ENCODE peak calls at places on chromosomes 12 and 14, in four cellular contexts. One of them, this sample, is unnamed.

GRCh38 chr14:99351166-99352007 is 79.4 kb upstream of the BCL11B start:
- DNase-seq in WERI-Rb-1: no peak
- DNase-seq in spleen: no peak
- DNase-seq in Panc1: no peak
- DNase-seq in this sample: no peak

GRCh38 chr12:15698377-15698867 is 90.8 kb downstream of the EPS8 start:
- DNase-seq in WERI-Rb-1: no peak
- DNase-seq in spleen: no peak
- DNase-seq in Panc1: no peak
- DNase-seq in this sample: no peak

GRCh38 chr12:51752490-51752889 is 96.0 kb downstream of the FIGNL2 start:
- DNase-seq in WERI-Rb-1: peak; percentile 18
- DNase-seq in spleen: no peak
- DNase-seq in Panc1: no peak
- DNase-seq in this sample: no peak

GRCh38 chr12:24798335-24798734 is 150.6 kb downstream of the BCAT1 start:
- DNase-seq in WERI-Rb-1: no peak
- DNase-seq in spleen: no peak
- DNase-seq in Panc1: no peak
- DNase-seq in this sample: peak; percentile 64

GRCh38 chr12:64938179-64938578 is 113.7 kb downstream of the TBC1D30 start:
- DNase-seq in WERI-Rb-1: no peak
- DNase-seq in spleen: no peak
- DNase-seq in Panc1: no peak
- DNase-seq in this sample: no peak

GRCh38 chr12:89529738-89530137 is 3.9 kb upstream of the POC1B start:
- DNase-seq in WERI-Rb-1: no peak
- DNase-seq in spleen: no peak
- DNase-seq in Panc1: peak; percentile 41
- DNase-seq in this sample: no peak

GRCh38 chr12:1935700-1936378 is 17.4 kb upstream of the CACNA2D4 start:
- DNase-seq in WERI-Rb-1: no peak
- DNase-seq in spleen: no peak
- DNase-seq in Panc1: no peak
- DNase-seq in this sample: no peak

GRCh38 chr14:37889087-37889486 is 293.7 kb downstream of the TTC6 start:
- DNase-seq in WERI-Rb-1: no peak
- DNase-seq in spleen: no peak
- DNase-seq in Panc1: no peak
- DNase-seq in this sample: no peak

GRCh38 chr12:106080786-106081185 is 58.0 kb downstream of the NUAK1 start:
- DNase-seq in WERI-Rb-1: no peak
- DNase-seq in spleen: no peak
- DNase-seq in Panc1: no peak
- DNase-seq in this sample: no peak

GRCh38 chr14:28754209-28754985 is 12.2 kb upstream of the FOXG1 start:
- DNase-seq in WERI-Rb-1: peak; percentile 43
- DNase-seq in spleen: no peak
- DNase-seq in Panc1: peak; percentile 12
- DNase-seq in this sample: peak; percentile 12
- H3K4me3 ChIP-seq in WERI-Rb-1: no peak overlapping the region
- H3K4me3 ChIP-seq in spleen: no peak overlapping the region
- H3K4me3 ChIP-seq in Panc1: no peak overlapping the region
- H3K4me3 ChIP-seq in this sample: no peak overlapping the region

GRCh38 chr12:19183121-19183838 is 53.7 kb downstream of the PLEKHA5 start:
- DNase-seq in WERI-Rb-1: no peak
- DNase-seq in spleen: no peak
- DNase-seq in Panc1: no peak
- DNase-seq in this sample: no peak
- TF ChIP-seq CTCF in WERI-Rb-1: no peak
- TF ChIP-seq CTCF in spleen: no peak
- TF ChIP-seq CTCF in Panc1: peak; percentile 20
- TF ChIP-seq CTCF in this sample: no peak

GRCh38 chr12:104719700-104720345 is 238.3 kb downstream of the SLC41A2 start:
- DNase-seq in WERI-Rb-1: no peak
- DNase-seq in spleen: peak; percentile 81
- DNase-seq in Panc1: no peak
- DNase-seq in this sample: no peak
- H3K4me3 ChIP-seq in WERI-Rb-1: no peak overlapping the region
- H3K4me3 ChIP-seq in spleen: peak overlapping the region; percentile 42
- H3K4me3 ChIP-seq in Panc1: no peak overlapping the region
- H3K4me3 ChIP-seq in this sample: no peak overlapping the region

GRCh38 chr14:61941421-61941805 is 179.2 kb downstream of the SNAPC1 start:
- DNase-seq in WERI-Rb-1: no peak
- DNase-seq in spleen: no peak
- DNase-seq in Panc1: no peak
- DNase-seq in this sample: no peak
- TF ChIP-seq CTCF in WERI-Rb-1: no peak
- TF ChIP-seq CTCF in spleen: no peak
- TF ChIP-seq CTCF in Panc1: no peak
- TF ChIP-seq CTCF in this sample: no peak

GRCh38 chr12:114670257-114670955 is 13.6 kb downstream of the TBX3 start:
- DNase-seq in WERI-Rb-1: no peak
- DNase-seq in spleen: no peak
- DNase-seq in Panc1: no peak
- DNase-seq in this sample: no peak

GRCh38 chr12:114668151-114668891 is 15.7 kb downstream of the TBX3 start:
- DNase-seq in WERI-Rb-1: peak; percentile 74
- DNase-seq in spleen: peak; percentile 76
- DNase-seq in Panc1: no peak
- DNase-seq in this sample: no peak

GRCh38 chr12:114671321-114671663 is 12.7 kb downstream of the TBX3 start:
- DNase-seq in WERI-Rb-1: no peak
- DNase-seq in spleen: no peak
- DNase-seq in Panc1: no peak
- DNase-seq in this sample: no peak

GRCh38 chr12:114668905-114669304 is 15.1 kb downstream of the TBX3 start:
- DNase-seq in WERI-Rb-1: no peak
- DNase-seq in spleen: no peak
- DNase-seq in Panc1: no peak
- DNase-seq in this sample: no peak

DNA sequence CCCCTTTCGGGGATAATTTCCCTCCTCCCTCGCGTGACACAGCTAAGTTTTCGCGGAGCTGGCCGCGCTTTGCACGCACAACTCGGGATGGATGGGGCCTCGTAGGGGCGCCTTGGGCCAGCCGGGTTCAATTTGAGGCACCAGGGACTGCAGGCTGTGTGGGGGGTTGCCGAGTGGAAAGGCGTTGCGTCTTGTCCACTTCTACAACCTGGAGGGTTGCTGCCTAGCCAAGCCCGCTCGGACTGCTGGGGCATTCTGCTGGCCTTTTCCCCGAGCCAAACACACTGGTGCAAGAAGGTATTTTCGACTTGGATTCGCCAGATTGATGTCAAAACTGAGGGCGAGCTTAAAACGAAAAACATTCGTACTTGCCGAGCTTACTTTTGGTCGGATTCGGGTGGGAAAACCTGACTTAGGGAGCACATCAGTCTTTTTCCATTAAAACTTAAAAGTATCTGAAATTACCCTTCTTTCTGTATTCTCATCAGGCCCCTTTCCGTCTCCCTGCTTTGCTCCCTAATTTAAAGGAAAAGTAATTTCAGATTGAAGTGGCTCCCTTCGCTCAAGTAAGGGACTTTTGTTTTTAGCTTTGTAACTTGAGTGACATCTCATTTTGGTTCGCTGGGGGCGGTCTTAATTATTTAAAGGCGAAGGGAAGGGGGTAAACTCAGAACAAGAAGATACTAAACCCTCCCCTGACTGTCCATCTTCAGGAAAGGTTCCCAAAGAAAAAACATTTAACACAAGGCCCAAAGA is 14.3 kb downstream of the TBX3 start:
- DNase-seq in WERI-Rb-1: no peak
- DNase-seq in spleen: no peak
- DNase-seq in Panc1: no peak
- DNase-seq in this sample: no peak
- H3K4me3 ChIP-seq in WERI-Rb-1: no peak overlapping the region
- H3K4me3 ChIP-seq in spleen: no peak overlapping the region
- H3K4me3 ChIP-seq in Panc1: no peak overlapping the region
- H3K4me3 ChIP-seq in this sample: no peak overlapping the region

DNA sequence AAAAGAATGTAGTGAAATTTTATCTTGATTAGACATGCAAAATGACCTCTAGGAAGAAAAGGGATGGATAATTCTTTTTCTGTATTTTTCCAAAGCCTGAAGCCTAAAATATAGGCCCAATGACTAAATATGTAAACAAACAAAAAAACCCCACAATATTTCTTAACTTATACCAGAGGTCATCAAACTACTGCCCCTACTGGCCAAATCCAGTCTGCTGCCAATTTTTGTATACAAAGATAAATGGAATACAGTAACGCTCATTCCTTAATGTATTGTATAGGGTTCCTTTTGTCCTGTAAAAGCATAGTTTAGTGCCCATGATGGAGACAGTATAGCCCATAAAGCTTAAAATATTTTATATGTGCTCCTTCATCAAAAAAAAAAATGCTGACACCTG is 145.7 kb upstream of the ALG10 start:
- DNase-seq in WERI-Rb-1: no peak
- DNase-seq in spleen: no peak
- DNase-seq in Panc1: no peak
- DNase-seq in this sample: no peak
- TF ChIP-seq CTCF in WERI-Rb-1: no peak
- TF ChIP-seq CTCF in spleen: no peak
- TF ChIP-seq CTCF in Panc1: peak; percentile 14
- TF ChIP-seq CTCF in this sample: no peak